ENCODE peak calls at places on chromosomes 6 and 20, in seven cellular contexts. One of them, this sample, is unnamed.

GRCh38 chr6:44262467-44263356 is 2.6 kb downstream of the NFKBIE start:
- DNase-seq in uterus: no peak
- DNase-seq in tibial nerve: no peak
- DNase-seq in pancreas: no peak
- DNase-seq in sigmoid colon: no peak
- DNase-seq in adipocyte: no peak
- DNase-seq in CD8-positive, alpha-beta T cell: no peak
- DNase-seq in this sample: no peak

GRCh38 chr6:131063028-131063763 is at the start of gene EPB41L2:
- DNase-seq in pancreas: peak; percentile 89
- DNase-seq in sigmoid colon: peak; percentile 94
- DNase-seq in tibial nerve: peak; percentile 80
- DNase-seq in adipocyte: peak; percentile 97
- DNase-seq in CD8-positive, alpha-beta T cell: peak; percentile 55
- DNase-seq in uterus: peak; percentile 94
- DNase-seq in this sample: peak; percentile 87

GRCh38 chr6:7568021-7568420 is 22.0 kb upstream of the SNRNP48 start:
- DNase-seq in CD8-positive, alpha-beta T cell: no peak
- DNase-seq in pancreas: no peak
- DNase-seq in tibial nerve: no peak
- DNase-seq in adipocyte: peak; percentile 93
- DNase-seq in uterus: no peak
- DNase-seq in sigmoid colon: no peak
- DNase-seq in this sample: no peak

GRCh38 chr6:144809120-144809519 is 524.0 kb downstream of the UTRN start:
- DNase-seq in adipocyte: no peak
- DNase-seq in CD8-positive, alpha-beta T cell: no peak
- DNase-seq in uterus: no peak
- DNase-seq in pancreas: no peak
- DNase-seq in tibial nerve: no peak
- DNase-seq in sigmoid colon: no peak
- DNase-seq in this sample: no peak

GRCh38 chr6:73513496-73513854 is 7.4 kb downstream of the EEF1A1 start:
- DNase-seq in CD8-positive, alpha-beta T cell: no peak
- DNase-seq in uterus: no peak
- DNase-seq in pancreas: no peak
- DNase-seq in sigmoid colon: no peak
- DNase-seq in adipocyte: no peak
- DNase-seq in tibial nerve: no peak
- DNase-seq in this sample: no peak

GRCh38 chr6:39425346-39426056 is 103.0 kb upstream of the KCNK16 start:
- DNase-seq in adipocyte: no peak
- DNase-seq in sigmoid colon: no peak
- DNase-seq in pancreas: no peak
- DNase-seq in CD8-positive, alpha-beta T cell: no peak
- DNase-seq in tibial nerve: no peak
- DNase-seq in uterus: no peak
- DNase-seq in this sample: no peak

GRCh38 chr6:109455161-109455501 is 441 bp downstream of the MICAL1 start:
- DNase-seq in pancreas: no peak
- DNase-seq in uterus: no peak
- DNase-seq in CD8-positive, alpha-beta T cell: peak; percentile 33
- DNase-seq in tibial nerve: peak; percentile 19
- DNase-seq in sigmoid colon: no peak
- DNase-seq in adipocyte: peak; percentile 43
- DNase-seq in this sample: no peak

GRCh38 chr6:111784423-111784822 is 88.8 kb downstream of the FYN start:
- DNase-seq in pancreas: no peak
- DNase-seq in CD8-positive, alpha-beta T cell: no peak
- DNase-seq in adipocyte: no peak
- DNase-seq in uterus: no peak
- DNase-seq in tibial nerve: no peak
- DNase-seq in sigmoid colon: no peak
- DNase-seq in this sample: no peak

GRCh38 chr6:149211046-149211571 is 106.4 kb upstream of the TAB2 start:
- DNase-seq in CD8-positive, alpha-beta T cell: no peak
- DNase-seq in pancreas: no peak
- DNase-seq in tibial nerve: no peak
- DNase-seq in uterus: no peak
- DNase-seq in adipocyte: no peak
- DNase-seq in sigmoid colon: no peak
- DNase-seq in this sample: no peak

GRCh38 chr6:15892369-15892768 is 229.5 kb upstream of the DTNBP1 start:
- DNase-seq in sigmoid colon: no peak
- DNase-seq in pancreas: no peak
- DNase-seq in uterus: no peak
- DNase-seq in tibial nerve: no peak
- DNase-seq in CD8-positive, alpha-beta T cell: no peak
- DNase-seq in adipocyte: peak; percentile 50
- DNase-seq in this sample: no peak

GRCh38 chr6:74585779-74586178 is 620.1 kb downstream of the COL12A1 start:
- DNase-seq in tibial nerve: no peak
- DNase-seq in pancreas: no peak
- DNase-seq in uterus: no peak
- DNase-seq in adipocyte: peak; percentile 58
- DNase-seq in CD8-positive, alpha-beta T cell: no peak
- DNase-seq in sigmoid colon: no peak
- DNase-seq in this sample: no peak

GRCh38 chr6:36998723-36999466 is 6.6 kb upstream of the FGD2 start:
- DNase-seq in adipocyte: no peak
- DNase-seq in tibial nerve: no peak
- DNase-seq in CD8-positive, alpha-beta T cell: no peak
- DNase-seq in pancreas: no peak
- DNase-seq in sigmoid colon: no peak
- DNase-seq in uterus: no peak
- DNase-seq in this sample: peak; percentile 50

GRCh38 chr6:17584241-17584803 is 15.8 kb upstream of the FAM8A1 start:
- DNase-seq in CD8-positive, alpha-beta T cell: no peak
- DNase-seq in pancreas: peak; percentile 36
- DNase-seq in uterus: no peak
- DNase-seq in adipocyte: peak; percentile 91
- DNase-seq in sigmoid colon: peak; percentile 79
- DNase-seq in tibial nerve: peak; percentile 60
- DNase-seq in this sample: no peak

GRCh38 chr20:30491016-30491415 is 766.4 kb upstream of the DEFB115 start:
- DNase-seq in pancreas: no peak
- DNase-seq in adipocyte: no peak
- DNase-seq in CD8-positive, alpha-beta T cell: no peak
- DNase-seq in tibial nerve: no peak
- DNase-seq in sigmoid colon: no peak
- DNase-seq in uterus: no peak
- DNase-seq in this sample: no peak

GRCh38 chr6:14728396-14729024 is 517.4 kb upstream of the JARID2 start:
- DNase-seq in adipocyte: peak; percentile 54
- DNase-seq in CD8-positive, alpha-beta T cell: no peak
- DNase-seq in pancreas: no peak
- DNase-seq in tibial nerve: peak; percentile 53
- DNase-seq in sigmoid colon: peak; percentile 85
- DNase-seq in uterus: peak; percentile 71
- DNase-seq in this sample: no peak

GRCh38 chr6:118656822-118657451 is 5.5 kb upstream of the CEP85L start:
- DNase-seq in tibial nerve: no peak
- DNase-seq in adipocyte: no peak
- DNase-seq in CD8-positive, alpha-beta T cell: no peak
- DNase-seq in uterus: no peak
- DNase-seq in pancreas: no peak
- DNase-seq in sigmoid colon: no peak
- DNase-seq in this sample: no peak

GRCh38 chr6:118660218-118660569 is 8.8 kb upstream of the CEP85L start:
- DNase-seq in sigmoid colon: no peak
- DNase-seq in uterus: no peak
- DNase-seq in CD8-positive, alpha-beta T cell: peak; percentile 29
- DNase-seq in tibial nerve: no peak
- DNase-seq in adipocyte: peak; percentile 40
- DNase-seq in pancreas: no peak
- DNase-seq in this sample: no peak

GRCh38 chr6:118663993-118664985 is 12.9 kb upstream of the CEP85L start:
- DNase-seq in pancreas: no peak
- DNase-seq in tibial nerve: no peak
- DNase-seq in CD8-positive, alpha-beta T cell: no peak
- DNase-seq in uterus: no peak
- DNase-seq in sigmoid colon: no peak
- DNase-seq in adipocyte: peak; percentile 23
- DNase-seq in this sample: no peak

GRCh38 chr6:118665011-118665410 is 13.6 kb upstream of the CEP85L start:
- DNase-seq in adipocyte: no peak
- DNase-seq in uterus: no peak
- DNase-seq in sigmoid colon: no peak
- DNase-seq in CD8-positive, alpha-beta T cell: no peak
- DNase-seq in tibial nerve: no peak
- DNase-seq in pancreas: no peak
- DNase-seq in this sample: no peak

DNA sequence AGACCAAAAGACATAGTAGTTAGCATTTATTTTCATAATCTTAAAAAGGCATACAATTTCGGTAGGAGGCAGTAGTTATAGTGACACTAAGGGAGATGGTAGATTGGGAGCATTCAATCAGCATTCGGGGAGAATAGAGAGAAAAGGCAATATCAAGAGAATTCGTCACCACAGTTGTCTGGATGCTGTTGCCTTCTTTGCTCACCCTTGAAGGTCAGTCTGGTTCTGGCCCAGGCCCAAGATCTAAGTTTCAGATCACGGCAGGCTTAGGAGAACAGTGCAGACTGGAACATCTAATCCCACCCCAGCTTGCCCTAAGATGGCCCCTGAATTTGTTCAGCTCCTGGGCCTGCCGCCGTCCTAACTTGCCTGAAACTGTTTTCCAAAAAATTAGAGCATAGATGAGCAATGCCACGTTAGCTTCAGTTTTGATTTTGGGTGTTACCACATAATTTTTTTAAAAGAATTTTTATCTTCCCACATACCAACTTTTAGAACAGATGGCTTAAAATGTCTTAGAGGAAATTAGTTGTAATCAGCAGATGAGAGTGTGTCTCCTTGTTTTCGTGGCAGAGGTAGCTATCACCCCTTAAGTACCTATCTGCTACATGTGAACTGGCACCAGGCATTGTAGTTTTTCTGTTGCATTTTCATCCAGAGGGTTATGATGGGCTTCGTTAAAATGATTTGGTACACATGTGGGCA is 8.3 kb upstream of the CEP85L start:
- DNase-seq in uterus: no peak
- DNase-seq in CD8-positive, alpha-beta T cell: no peak
- DNase-seq in sigmoid colon: no peak
- DNase-seq in tibial nerve: no peak
- DNase-seq in adipocyte: peak; percentile 37
- DNase-seq in pancreas: no peak
- DNase-seq in this sample: no peak
- H3K4me1 ChIP-seq in uterus: no peaks in the 10 kb centered on the region
- H3K4me1 ChIP-seq in CD8-positive, alpha-beta T cell: peaks cover 52% of the 10 kb centered on the region
- H3K4me1 ChIP-seq in sigmoid colon: no peaks in the 10 kb centered on the region
- H3K4me1 ChIP-seq in tibial nerve: no peaks in the 10 kb centered on the region
- H3K4me1 ChIP-seq in adipocyte: no peaks in the 10 kb centered on the region
- H3K4me1 ChIP-seq in pancreas: no peaks in the 10 kb centered on the region
- H3K4me1 ChIP-seq in this sample: no peaks in the 10 kb centered on the region

GRCh38 chr6:13395272-13396237 is 67.2 kb upstream of the TBC1D7 start:
- DNase-seq in adipocyte: peak; percentile 74
- DNase-seq in sigmoid colon: peak; percentile 85
- DNase-seq in CD8-positive, alpha-beta T cell: no peak
- DNase-seq in pancreas: peak; percentile 77
- DNase-seq in uterus: peak; percentile 50
- DNase-seq in tibial nerve: peak; percentile 71
- DNase-seq in this sample: peak; percentile 85

GRCh38 chr6:13398081-13398406 is 69.7 kb upstream of the TBC1D7 start:
- DNase-seq in sigmoid colon: no peak
- DNase-seq in CD8-positive, alpha-beta T cell: no peak
- DNase-seq in adipocyte: no peak
- DNase-seq in pancreas: no peak
- DNase-seq in tibial nerve: no peak
- DNase-seq in uterus: no peak
- DNase-seq in this sample: no peak

GRCh38 chr6:13398421-13398994 is 70.2 kb upstream of the TBC1D7 start:
- DNase-seq in tibial nerve: no peak
- DNase-seq in CD8-positive, alpha-beta T cell: no peak
- DNase-seq in uterus: no peak
- DNase-seq in adipocyte: no peak
- DNase-seq in pancreas: no peak
- DNase-seq in sigmoid colon: no peak
- DNase-seq in this sample: no peak

GRCh38 chr6:13396241-13396792 is 68.0 kb upstream of the TBC1D7 start:
- DNase-seq in pancreas: no peak
- DNase-seq in adipocyte: no peak
- DNase-seq in sigmoid colon: no peak
- DNase-seq in tibial nerve: no peak
- DNase-seq in CD8-positive, alpha-beta T cell: no peak
- DNase-seq in uterus: no peak
- DNase-seq in this sample: no peak

GRCh38 chr6:13397359-13398080 is 69.2 kb upstream of the TBC1D7 start:
- DNase-seq in tibial nerve: no peak
- DNase-seq in CD8-positive, alpha-beta T cell: no peak
- DNase-seq in sigmoid colon: no peak
- DNase-seq in uterus: no peak
- DNase-seq in pancreas: no peak
- DNase-seq in adipocyte: no peak
- DNase-seq in this sample: no peak
- H3K4me1 ChIP-seq in tibial nerve: no peaks in the 10 kb centered on the region
- H3K4me1 ChIP-seq in CD8-positive, alpha-beta T cell: no peaks in the 10 kb centered on the region
- H3K4me1 ChIP-seq in sigmoid colon: peaks cover 28% of the 10 kb centered on the region
- H3K4me1 ChIP-seq in uterus: no peaks in the 10 kb centered on the region
- H3K4me1 ChIP-seq in pancreas: peaks cover 15% of the 10 kb centered on the region
- H3K4me1 ChIP-seq in adipocyte: peaks cover 9% of the 10 kb centered on the region
- H3K4me1 ChIP-seq in this sample: peaks cover 75% of the 10 kb centered on the region

GRCh38 chr20:34390769-34391447 is 27.8 kb downstream of the ITCH start:
- DNase-seq in CD8-positive, alpha-beta T cell: no peak
- DNase-seq in pancreas: peak; percentile 13
- DNase-seq in sigmoid colon: peak; percentile 73
- DNase-seq in tibial nerve: peak; percentile 9
- DNase-seq in adipocyte: peak; percentile 83
- DNase-seq in uterus: peak; percentile 60
- DNase-seq in this sample: no peak

GRCh38 chr20:34389206-34389953 is 26.3 kb downstream of the ITCH start:
- DNase-seq in tibial nerve: no peak
- DNase-seq in pancreas: no peak
- DNase-seq in sigmoid colon: no peak
- DNase-seq in uterus: no peak
- DNase-seq in CD8-positive, alpha-beta T cell: no peak
- DNase-seq in adipocyte: no peak
- DNase-seq in this sample: no peak

GRCh38 chr20:34388000-34388399 is 24.9 kb downstream of the ITCH start:
- DNase-seq in sigmoid colon: no peak
- DNase-seq in CD8-positive, alpha-beta T cell: no peak
- DNase-seq in tibial nerve: no peak
- DNase-seq in pancreas: no peak
- DNase-seq in adipocyte: no peak
- DNase-seq in uterus: no peak
- DNase-seq in this sample: no peak

GRCh38 chr20:34388678-34389077 is 25.6 kb downstream of the ITCH start:
- DNase-seq in pancreas: no peak
- DNase-seq in sigmoid colon: no peak
- DNase-seq in adipocyte: no peak
- DNase-seq in CD8-positive, alpha-beta T cell: no peak
- DNase-seq in tibial nerve: no peak
- DNase-seq in uterus: no peak
- DNase-seq in this sample: no peak

GRCh38 chr20:34385464-34385863 is 22.4 kb downstream of the ITCH start:
- DNase-seq in CD8-positive, alpha-beta T cell: no peak
- DNase-seq in adipocyte: no peak
- DNase-seq in uterus: no peak
- DNase-seq in tibial nerve: no peak
- DNase-seq in sigmoid colon: no peak
- DNase-seq in pancreas: no peak
- DNase-seq in this sample: no peak
- H3K4me1 ChIP-seq in CD8-positive, alpha-beta T cell: peaks cover 5% of the 10 kb centered on the region
- H3K4me1 ChIP-seq in adipocyte: peaks cover 32% of the 10 kb centered on the region
- H3K4me1 ChIP-seq in uterus: no peaks in the 10 kb centered on the region
- H3K4me1 ChIP-seq in tibial nerve: no peaks in the 10 kb centered on the region
- H3K4me1 ChIP-seq in sigmoid colon: peaks cover 20% of the 10 kb centered on the region
- H3K4me1 ChIP-seq in pancreas: peaks cover 10% of the 10 kb centered on the region
- H3K4me1 ChIP-seq in this sample: peaks cover 26% of the 10 kb centered on the region

GRCh38 chr6:133892444-133893323 is 3.8 kb downstream of the TCF21 start:
- DNase-seq in adipocyte: no peak
- DNase-seq in CD8-positive, alpha-beta T cell: no peak
- DNase-seq in tibial nerve: no peak
- DNase-seq in sigmoid colon: no peak
- DNase-seq in pancreas: no peak
- DNase-seq in uterus: no peak
- DNase-seq in this sample: peak; percentile 16
- H3K4me1 ChIP-seq in adipocyte: peaks cover 14% of the 10 kb centered on the region
- H3K4me1 ChIP-seq in CD8-positive, alpha-beta T cell: peaks cover 27% of the 10 kb centered on the region
- H3K4me1 ChIP-seq in tibial nerve: no peaks in the 10 kb centered on the region
- H3K4me1 ChIP-seq in sigmoid colon: peaks cover 27% of the 10 kb centered on the region
- H3K4me1 ChIP-seq in pancreas: peaks cover 9% of the 10 kb centered on the region
- H3K4me1 ChIP-seq in uterus: no peaks in the 10 kb centered on the region
- H3K4me1 ChIP-seq in this sample: peaks cover 73% of the 10 kb centered on the region